ENCODE peak calls at places on chromosomes 3 and 15, in eight cellular contexts. One of them, this sample, is unnamed.
A peak's percentile ranks its signal among the peaks of the same experiment; 100 is the strongest.

GRCh38 chr3:99895706-99896441 is 78.2 kb downstream of the CMSS1 start:
- DNase-seq in NCI-H1417: no peak
- DNase-seq in T-helper 2 cell: no peak
- DNase-seq in AG10803: peak; percentile 92
- DNase-seq in dermis microvascular lymphatic vessel endothelial cell: peak; percentile 77
- DNase-seq in PC-3: peak; percentile 94
- DNase-seq in T-helper 1 cell: no peak
- DNase-seq in stimulated activated CD8-positive, alpha-beta memory T cell treated with anti-CD3 and anti-CD28 coated beads, Interleukin-7, amount 100 ng/mL, for 24 hours: no peak
- DNase-seq in this sample: peak; percentile 96

GRCh38 chr3:58563386-58564035 is 13.7 kb downstream of the FAM107A start:
- DNase-seq in NCI-H1417: no peak
- DNase-seq in T-helper 2 cell: no peak
- DNase-seq in AG10803: no peak
- DNase-seq in dermis microvascular lymphatic vessel endothelial cell: peak; percentile 17
- DNase-seq in PC-3: peak; percentile 96
- DNase-seq in T-helper 1 cell: no peak
- DNase-seq in stimulated activated CD8-positive, alpha-beta memory T cell treated with anti-CD3 and anti-CD28 coated beads, Interleukin-7, amount 100 ng/mL, for 24 hours: no peak
- DNase-seq in this sample: peak; percentile 52

GRCh38 chr3:112634786-112635541 is 6.0 kb downstream of the CCDC80 start:
- DNase-seq in NCI-H1417: peak; percentile 77
- DNase-seq in T-helper 2 cell: peak; percentile 38
- DNase-seq in AG10803: no peak
- DNase-seq in dermis microvascular lymphatic vessel endothelial cell: no peak
- DNase-seq in PC-3: no peak
- DNase-seq in T-helper 1 cell: no peak
- DNase-seq in stimulated activated CD8-positive, alpha-beta memory T cell treated with anti-CD3 and anti-CD28 coated beads, Interleukin-7, amount 100 ng/mL, for 24 hours: no peak
- DNase-seq in this sample: no peak

GRCh38 chr3:100776736-100777135 is 67.4 kb downstream of the TFG start:
- DNase-seq in NCI-H1417: no peak
- DNase-seq in T-helper 2 cell: peak; percentile 14
- DNase-seq in AG10803: no peak
- DNase-seq in dermis microvascular lymphatic vessel endothelial cell: no peak
- DNase-seq in PC-3: no peak
- DNase-seq in T-helper 1 cell: no peak
- DNase-seq in stimulated activated CD8-positive, alpha-beta memory T cell treated with anti-CD3 and anti-CD28 coated beads, Interleukin-7, amount 100 ng/mL, for 24 hours: no peak
- DNase-seq in this sample: peak; percentile 27

GRCh38 chr3:46372492-46373359 is 2.0 kb downstream of the CCR5 start:
- DNase-seq in NCI-H1417: no peak
- DNase-seq in T-helper 2 cell: peak; percentile 58
- DNase-seq in AG10803: peak; percentile 35
- DNase-seq in dermis microvascular lymphatic vessel endothelial cell: no peak
- DNase-seq in PC-3: peak; percentile 73
- DNase-seq in T-helper 1 cell: no peak
- DNase-seq in stimulated activated CD8-positive, alpha-beta memory T cell treated with anti-CD3 and anti-CD28 coated beads, Interleukin-7, amount 100 ng/mL, for 24 hours: no peak
- DNase-seq in this sample: peak; percentile 28

GRCh38 chr3:100106531-100107155 is 7.7 kb downstream of the FILIP1L start:
- DNase-seq in NCI-H1417: no peak
- DNase-seq in T-helper 2 cell: no peak
- DNase-seq in AG10803: peak; percentile 40
- DNase-seq in dermis microvascular lymphatic vessel endothelial cell: no peak
- DNase-seq in PC-3: peak; percentile 67
- DNase-seq in T-helper 1 cell: no peak
- DNase-seq in stimulated activated CD8-positive, alpha-beta memory T cell treated with anti-CD3 and anti-CD28 coated beads, Interleukin-7, amount 100 ng/mL, for 24 hours: no peak
- DNase-seq in this sample: peak; percentile 79

GRCh38 chr3:116946376-116946775 is 236.8 kb downstream of the TUSC7 start:
- DNase-seq in NCI-H1417: no peak
- DNase-seq in T-helper 2 cell: no peak
- DNase-seq in AG10803: no peak
- DNase-seq in dermis microvascular lymphatic vessel endothelial cell: no peak
- DNase-seq in PC-3: no peak
- DNase-seq in T-helper 1 cell: no peak
- DNase-seq in stimulated activated CD8-positive, alpha-beta memory T cell treated with anti-CD3 and anti-CD28 coated beads, Interleukin-7, amount 100 ng/mL, for 24 hours: no peak
- DNase-seq in this sample: no peak

GRCh38 chr3:4741404-4742307 is 237.6 kb upstream of the BHLHE40 start:
- DNase-seq in NCI-H1417: no peak
- DNase-seq in T-helper 2 cell: no peak
- DNase-seq in AG10803: peak; percentile 96
- DNase-seq in dermis microvascular lymphatic vessel endothelial cell: peak; percentile 98
- DNase-seq in PC-3: peak; percentile 98
- DNase-seq in T-helper 1 cell: no peak
- DNase-seq in stimulated activated CD8-positive, alpha-beta memory T cell treated with anti-CD3 and anti-CD28 coated beads, Interleukin-7, amount 100 ng/mL, for 24 hours: no peak
- DNase-seq in this sample: peak; percentile 97

GRCh38 chr3:514206-514605 is 317.6 kb downstream of the CHL1 start:
- DNase-seq in NCI-H1417: no peak
- DNase-seq in T-helper 2 cell: no peak
- DNase-seq in AG10803: no peak
- DNase-seq in dermis microvascular lymphatic vessel endothelial cell: no peak
- DNase-seq in PC-3: peak; percentile 17
- DNase-seq in T-helper 1 cell: no peak
- DNase-seq in stimulated activated CD8-positive, alpha-beta memory T cell treated with anti-CD3 and anti-CD28 coated beads, Interleukin-7, amount 100 ng/mL, for 24 hours: no peak
- DNase-seq in this sample: no peak

GRCh38 chr15:73994912-73995622 is 551 bp downstream of the PML start:
- DNase-seq in NCI-H1417: no peak
- DNase-seq in T-helper 2 cell: peak; percentile 38
- DNase-seq in AG10803: peak; percentile 28
- DNase-seq in dermis microvascular lymphatic vessel endothelial cell: no peak
- DNase-seq in PC-3: no peak
- DNase-seq in T-helper 1 cell: no peak
- DNase-seq in stimulated activated CD8-positive, alpha-beta memory T cell treated with anti-CD3 and anti-CD28 coated beads, Interleukin-7, amount 100 ng/mL, for 24 hours: no peak
- DNase-seq in this sample: peak; percentile 26

GRCh38 chr15:57223345-57223744 is 153.0 kb upstream of the CGNL1 start:
- DNase-seq in NCI-H1417: no peak
- DNase-seq in T-helper 2 cell: no peak
- DNase-seq in AG10803: no peak
- DNase-seq in dermis microvascular lymphatic vessel endothelial cell: no peak
- DNase-seq in PC-3: no peak
- DNase-seq in T-helper 1 cell: no peak
- DNase-seq in stimulated activated CD8-positive, alpha-beta memory T cell treated with anti-CD3 and anti-CD28 coated beads, Interleukin-7, amount 100 ng/mL, for 24 hours: no peak
- DNase-seq in this sample: no peak

GRCh38 chr3:63557912-63558311 is 94.6 kb upstream of the SNTN start:
- DNase-seq in NCI-H1417: no peak
- DNase-seq in T-helper 2 cell: no peak
- DNase-seq in AG10803: no peak
- DNase-seq in dermis microvascular lymphatic vessel endothelial cell: no peak
- DNase-seq in PC-3: no peak
- DNase-seq in T-helper 1 cell: no peak
- DNase-seq in stimulated activated CD8-positive, alpha-beta memory T cell treated with anti-CD3 and anti-CD28 coated beads, Interleukin-7, amount 100 ng/mL, for 24 hours: no peak
- DNase-seq in this sample: no peak

GRCh38 chr3:16055606-16056209 is 118.8 kb upstream of the GALNT15 start:
- DNase-seq in NCI-H1417: no peak
- DNase-seq in T-helper 2 cell: no peak
- DNase-seq in AG10803: peak; percentile 9
- DNase-seq in dermis microvascular lymphatic vessel endothelial cell: peak; percentile 77
- DNase-seq in PC-3: no peak
- DNase-seq in T-helper 1 cell: no peak
- DNase-seq in stimulated activated CD8-positive, alpha-beta memory T cell treated with anti-CD3 and anti-CD28 coated beads, Interleukin-7, amount 100 ng/mL, for 24 hours: no peak
- DNase-seq in this sample: no peak

GRCh38 chr15:62455441-62455921 is 290.4 kb upstream of the C2CD4B start:
- DNase-seq in NCI-H1417: peak; percentile 35
- DNase-seq in T-helper 2 cell: no peak
- DNase-seq in AG10803: no peak
- DNase-seq in dermis microvascular lymphatic vessel endothelial cell: no peak
- DNase-seq in PC-3: peak; percentile 83
- DNase-seq in T-helper 1 cell: no peak
- DNase-seq in stimulated activated CD8-positive, alpha-beta memory T cell treated with anti-CD3 and anti-CD28 coated beads, Interleukin-7, amount 100 ng/mL, for 24 hours: no peak
- DNase-seq in this sample: no peak

GRCh38 chr3:59254433-59254832 is 204.6 kb upstream of the CFAP20DC start:
- DNase-seq in NCI-H1417: no peak
- DNase-seq in T-helper 2 cell: no peak
- DNase-seq in AG10803: no peak
- DNase-seq in dermis microvascular lymphatic vessel endothelial cell: no peak
- DNase-seq in PC-3: no peak
- DNase-seq in T-helper 1 cell: no peak
- DNase-seq in stimulated activated CD8-positive, alpha-beta memory T cell treated with anti-CD3 and anti-CD28 coated beads, Interleukin-7, amount 100 ng/mL, for 24 hours: no peak
- DNase-seq in this sample: no peak

GRCh38 chr3:72318504-72319201 is 529.6 kb downstream of the SHQ1 start:
- DNase-seq in NCI-H1417: no peak
- DNase-seq in T-helper 2 cell: no peak
- DNase-seq in AG10803: no peak
- DNase-seq in dermis microvascular lymphatic vessel endothelial cell: no peak
- DNase-seq in PC-3: peak; percentile 31
- DNase-seq in T-helper 1 cell: no peak
- DNase-seq in stimulated activated CD8-positive, alpha-beta memory T cell treated with anti-CD3 and anti-CD28 coated beads, Interleukin-7, amount 100 ng/mL, for 24 hours: no peak
- DNase-seq in this sample: peak; percentile 53

GRCh38 chr3:4895848-4896247 is 83.4 kb upstream of the BHLHE40 start:
- DNase-seq in NCI-H1417: no peak
- DNase-seq in T-helper 2 cell: no peak
- DNase-seq in AG10803: peak; percentile 67
- DNase-seq in dermis microvascular lymphatic vessel endothelial cell: no peak
- DNase-seq in PC-3: no peak
- DNase-seq in T-helper 1 cell: no peak
- DNase-seq in stimulated activated CD8-positive, alpha-beta memory T cell treated with anti-CD3 and anti-CD28 coated beads, Interleukin-7, amount 100 ng/mL, for 24 hours: no peak
- DNase-seq in this sample: no peak

GRCh38 chr3:42071720-42072582 is 19.2 kb upstream of the TRAK1 start:
- DNase-seq in NCI-H1417: peak; percentile 7
- DNase-seq in T-helper 2 cell: no peak
- DNase-seq in AG10803: peak; percentile 85
- DNase-seq in dermis microvascular lymphatic vessel endothelial cell: peak; percentile 98
- DNase-seq in PC-3: peak; percentile 97
- DNase-seq in T-helper 1 cell: no peak
- DNase-seq in stimulated activated CD8-positive, alpha-beta memory T cell treated with anti-CD3 and anti-CD28 coated beads, Interleukin-7, amount 100 ng/mL, for 24 hours: no peak
- DNase-seq in this sample: peak; percentile 92

GRCh38 chr3:49792371-49793150 is 6.2 kb upstream of the IP6K1 start:
- DNase-seq in NCI-H1417: no peak
- DNase-seq in T-helper 2 cell: no peak
- DNase-seq in AG10803: no peak
- DNase-seq in dermis microvascular lymphatic vessel endothelial cell: no peak
- DNase-seq in PC-3: no peak
- DNase-seq in T-helper 1 cell: no peak
- DNase-seq in stimulated activated CD8-positive, alpha-beta memory T cell treated with anti-CD3 and anti-CD28 coated beads, Interleukin-7, amount 100 ng/mL, for 24 hours: no peak
- DNase-seq in this sample: no peak

GRCh38 chr3:176766862-176767261 is 430.4 kb downstream of the TBL1XR1 start:
- DNase-seq in NCI-H1417: no peak
- DNase-seq in T-helper 2 cell: no peak
- DNase-seq in AG10803: no peak
- DNase-seq in dermis microvascular lymphatic vessel endothelial cell: no peak
- DNase-seq in PC-3: peak; percentile 68
- DNase-seq in T-helper 1 cell: no peak
- DNase-seq in stimulated activated CD8-positive, alpha-beta memory T cell treated with anti-CD3 and anti-CD28 coated beads, Interleukin-7, amount 100 ng/mL, for 24 hours: no peak
- DNase-seq in this sample: peak; percentile 11

GRCh38 chr3:182248349-182248880 is 536.7 kb downstream of the SOX2 start:
- DNase-seq in NCI-H1417: no peak
- DNase-seq in T-helper 2 cell: no peak
- DNase-seq in AG10803: no peak
- DNase-seq in dermis microvascular lymphatic vessel endothelial cell: no peak
- DNase-seq in PC-3: peak; percentile 56
- DNase-seq in T-helper 1 cell: no peak
- DNase-seq in stimulated activated CD8-positive, alpha-beta memory T cell treated with anti-CD3 and anti-CD28 coated beads, Interleukin-7, amount 100 ng/mL, for 24 hours: no peak
- DNase-seq in this sample: no peak

GRCh38 chr15:66633851-66634250 is 68.1 kb upstream of the LCTL start:
- DNase-seq in NCI-H1417: no peak
- DNase-seq in T-helper 2 cell: no peak
- DNase-seq in AG10803: no peak
- DNase-seq in dermis microvascular lymphatic vessel endothelial cell: no peak
- DNase-seq in PC-3: no peak
- DNase-seq in T-helper 1 cell: no peak
- DNase-seq in stimulated activated CD8-positive, alpha-beta memory T cell treated with anti-CD3 and anti-CD28 coated beads, Interleukin-7, amount 100 ng/mL, for 24 hours: no peak
- DNase-seq in this sample: no peak

GRCh38 chr3:186224211-186224610 is 115.3 kb upstream of the ETV5 start:
- DNase-seq in NCI-H1417: no peak
- DNase-seq in T-helper 2 cell: no peak
- DNase-seq in AG10803: no peak
- DNase-seq in dermis microvascular lymphatic vessel endothelial cell: no peak
- DNase-seq in PC-3: no peak
- DNase-seq in T-helper 1 cell: no peak
- DNase-seq in stimulated activated CD8-positive, alpha-beta memory T cell treated with anti-CD3 and anti-CD28 coated beads, Interleukin-7, amount 100 ng/mL, for 24 hours: no peak
- DNase-seq in this sample: no peak

GRCh38 chr3:114178770-114179368 is at the start of gene DRD3:
- DNase-seq in NCI-H1417: no peak
- DNase-seq in T-helper 2 cell: peak; percentile 43
- DNase-seq in AG10803: peak; percentile 31
- DNase-seq in dermis microvascular lymphatic vessel endothelial cell: peak; percentile 49
- DNase-seq in PC-3: peak; percentile 30
- DNase-seq in T-helper 1 cell: no peak
- DNase-seq in stimulated activated CD8-positive, alpha-beta memory T cell treated with anti-CD3 and anti-CD28 coated beads, Interleukin-7, amount 100 ng/mL, for 24 hours: no peak
- DNase-seq in this sample: peak; percentile 54

GRCh38 chr3:183394150-183394549 is 34.3 kb downstream of the MCF2L2 start:
- DNase-seq in NCI-H1417: no peak
- DNase-seq in T-helper 2 cell: no peak
- DNase-seq in AG10803: no peak
- DNase-seq in dermis microvascular lymphatic vessel endothelial cell: no peak
- DNase-seq in PC-3: no peak
- DNase-seq in T-helper 1 cell: no peak
- DNase-seq in stimulated activated CD8-positive, alpha-beta memory T cell treated with anti-CD3 and anti-CD28 coated beads, Interleukin-7, amount 100 ng/mL, for 24 hours: no peak
- DNase-seq in this sample: no peak

GRCh38 chr3:115982121-115982520 is 358.8 kb downstream of the GAP43 start:
- DNase-seq in NCI-H1417: no peak
- DNase-seq in T-helper 2 cell: no peak
- DNase-seq in AG10803: no peak
- DNase-seq in dermis microvascular lymphatic vessel endothelial cell: no peak
- DNase-seq in PC-3: no peak
- DNase-seq in T-helper 1 cell: no peak
- DNase-seq in stimulated activated CD8-positive, alpha-beta memory T cell treated with anti-CD3 and anti-CD28 coated beads, Interleukin-7, amount 100 ng/mL, for 24 hours: no peak
- DNase-seq in this sample: no peak

GRCh38 chr15:39641187-39641889 is 60.5 kb downstream of the THBS1 start:
- DNase-seq in NCI-H1417: no peak
- DNase-seq in T-helper 2 cell: peak; percentile 87
- DNase-seq in AG10803: no peak
- DNase-seq in dermis microvascular lymphatic vessel endothelial cell: no peak
- DNase-seq in PC-3: peak; percentile 89
- DNase-seq in T-helper 1 cell: no peak
- DNase-seq in stimulated activated CD8-positive, alpha-beta memory T cell treated with anti-CD3 and anti-CD28 coated beads, Interleukin-7, amount 100 ng/mL, for 24 hours: no peak
- DNase-seq in this sample: no peak

GRCh38 chr3:194977341-194977740 is 291.7 kb downstream of the FAM43A start:
- DNase-seq in NCI-H1417: no peak
- DNase-seq in T-helper 2 cell: no peak
- DNase-seq in AG10803: no peak
- DNase-seq in dermis microvascular lymphatic vessel endothelial cell: no peak
- DNase-seq in PC-3: no peak
- DNase-seq in T-helper 1 cell: no peak
- DNase-seq in stimulated activated CD8-positive, alpha-beta memory T cell treated with anti-CD3 and anti-CD28 coated beads, Interleukin-7, amount 100 ng/mL, for 24 hours: no peak
- DNase-seq in this sample: no peak

GRCh38 chr3:130258532-130258952 is 86.9 kb upstream of the COL6A5 start:
- DNase-seq in NCI-H1417: no peak
- DNase-seq in T-helper 2 cell: no peak
- DNase-seq in AG10803: peak; percentile 26
- DNase-seq in dermis microvascular lymphatic vessel endothelial cell: no peak
- DNase-seq in PC-3: no peak
- DNase-seq in T-helper 1 cell: no peak
- DNase-seq in stimulated activated CD8-positive, alpha-beta memory T cell treated with anti-CD3 and anti-CD28 coated beads, Interleukin-7, amount 100 ng/mL, for 24 hours: no peak
- DNase-seq in this sample: no peak

GRCh38 chr3:128348805-128349531 is 117.7 kb downstream of the DNAJB8 start:
- DNase-seq in NCI-H1417: no peak
- DNase-seq in T-helper 2 cell: no peak
- DNase-seq in AG10803: peak; percentile 5
- DNase-seq in dermis microvascular lymphatic vessel endothelial cell: peak; percentile 23
- DNase-seq in PC-3: peak; percentile 14
- DNase-seq in T-helper 1 cell: no peak
- DNase-seq in stimulated activated CD8-positive, alpha-beta memory T cell treated with anti-CD3 and anti-CD28 coated beads, Interleukin-7, amount 100 ng/mL, for 24 hours: no peak
- DNase-seq in this sample: peak; percentile 13

GRCh38 chr3:195896361-195897080 is 11.8 kb downstream of the TNK2 start:
- DNase-seq in NCI-H1417: no peak
- DNase-seq in T-helper 2 cell: no peak
- DNase-seq in AG10803: peak; percentile 84
- DNase-seq in dermis microvascular lymphatic vessel endothelial cell: peak; percentile 92
- DNase-seq in PC-3: peak; percentile 73
- DNase-seq in T-helper 1 cell: no peak
- DNase-seq in stimulated activated CD8-positive, alpha-beta memory T cell treated with anti-CD3 and anti-CD28 coated beads, Interleukin-7, amount 100 ng/mL, for 24 hours: no peak
- DNase-seq in this sample: peak; percentile 93

GRCh38 chr3:184590795-184591194 is 29.2 kb downstream of the EPHB3 start:
- DNase-seq in NCI-H1417: no peak
- DNase-seq in T-helper 2 cell: no peak
- DNase-seq in AG10803: no peak
- DNase-seq in dermis microvascular lymphatic vessel endothelial cell: no peak
- DNase-seq in PC-3: no peak
- DNase-seq in T-helper 1 cell: no peak
- DNase-seq in stimulated activated CD8-positive, alpha-beta memory T cell treated with anti-CD3 and anti-CD28 coated beads, Interleukin-7, amount 100 ng/mL, for 24 hours: no peak
- DNase-seq in this sample: no peak

GRCh38 chr3:66336358-66336766 is 115.6 kb downstream of the SLC25A26 start:
- DNase-seq in NCI-H1417: no peak
- DNase-seq in T-helper 2 cell: no peak
- DNase-seq in AG10803: peak; percentile 42
- DNase-seq in dermis microvascular lymphatic vessel endothelial cell: peak; percentile 85
- DNase-seq in PC-3: no peak
- DNase-seq in T-helper 1 cell: no peak
- DNase-seq in stimulated activated CD8-positive, alpha-beta memory T cell treated with anti-CD3 and anti-CD28 coated beads, Interleukin-7, amount 100 ng/mL, for 24 hours: no peak
- DNase-seq in this sample: peak; percentile 79

GRCh38 chr15:84817461-84818081 is 415 bp downstream of the ALPK3 start:
- DNase-seq in NCI-H1417: no peak
- DNase-seq in T-helper 2 cell: no peak
- DNase-seq in AG10803: no peak
- DNase-seq in dermis microvascular lymphatic vessel endothelial cell: peak; percentile 34
- DNase-seq in PC-3: no peak
- DNase-seq in T-helper 1 cell: no peak
- DNase-seq in stimulated activated CD8-positive, alpha-beta memory T cell treated with anti-CD3 and anti-CD28 coated beads, Interleukin-7, amount 100 ng/mL, for 24 hours: no peak
- DNase-seq in this sample: no peak